ENCODE peak calls at places on chromosome 11, in ten cellular contexts. D, Z, Y, Q, E, G, X, S, C and V are unnamed samples.

GRCh38 chr11:6320411-6321207 is at the start of gene CAVIN3:
- DNase-seq in D (peak), Z (peak), Y (peak), Q (peak), E (peak), G (peak), X (peak), S (no peak), C (peak), V (peak)

GRCh38 chr11:123588117-123588815 is 66.2 kb downstream of the SCN3B start:
- DNase-seq in D (no peak), Z (peak), Y (no peak), Q (no peak), E (no peak), G (no peak), X (no peak), S (no peak), C (no peak), V (no peak)

GRCh38 chr11:46456676-46457432 is 65.3 kb upstream of the CHRM4 start:
- DNase-seq in D (no peak), Z (no peak), Y (no peak), Q (no peak), E (no peak), G (no peak), X (no peak), S (no peak), C (no peak), V (no peak)

GRCh38 chr11:46345131-46345597 is 2.1 kb upstream of the DGKZ start:
- DNase-seq in D (peak), Z (peak), Y (no peak), Q (no peak), E (no peak), G (peak), X (no peak), S (no peak), C (no peak), V (no peak)

GRCh38 chr11:72239296-72239848 is 4.6 kb downstream of the PHOX2A start:
- DNase-seq in D (no peak), Z (peak), Y (peak), Q (peak), E (no peak), G (no peak), X (peak), S (no peak), C (no peak), V (no peak)

GRCh38 chr11:26778000-26778757 is 56.3 kb upstream of the SLC5A12 start:
- DNase-seq in D (no peak), Z (no peak), Y (no peak), Q (no peak), E (no peak), G (no peak), X (no peak), S (no peak), C (no peak), V (no peak)

GRCh38 chr11:108496643-108497256 is 1.4 kb downstream of the POGLUT3 start:
- DNase-seq in D (no peak), Z (no peak), Y (no peak), Q (no peak), E (no peak), G (peak), X (no peak), S (no peak), C (no peak), V (no peak)

GRCh38 chr11:13208921-13209320 is 68.7 kb upstream of the BMAL1 start:
- DNase-seq in D (no peak), Z (no peak), Y (no peak), Q (no peak), E (no peak), G (no peak), X (no peak), S (no peak), C (no peak), V (no peak)

GRCh38 chr11:77036398-77036797 is 2.2 kb downstream of the B3GNT6 start:
- DNase-seq in D (no peak), Z (no peak), Y (no peak), Q (no peak), E (no peak), G (no peak), X (no peak), S (no peak), C (no peak), V (no peak)

GRCh38 chr11:15073361-15074205 is at the start of gene CALCB:
- DNase-seq in D (no peak), Z (no peak), Y (no peak), Q (no peak), E (no peak), G (no peak), X (no peak), S (no peak), C (no peak), V (no peak)

GRCh38 chr11:121291319-121291718 is 1.3 kb upstream of the SC5D start:
- DNase-seq in D (no peak), Z (no peak), Y (no peak), Q (no peak), E (no peak), G (no peak), X (no peak), S (no peak), C (no peak), V (no peak)

GRCh38 chr11:35247863-35248262 is 108.9 kb downstream of the CD44 start:
- DNase-seq in D (no peak), Z (no peak), Y (no peak), Q (no peak), E (no peak), G (no peak), X (no peak), S (no peak), C (no peak), V (no peak)

GRCh38 chr11:71221851-71222250 is 30.5 kb downstream of the SHANK2 start:
- DNase-seq in D (no peak), Z (no peak), Y (peak), Q (peak), E (no peak), G (no peak), X (no peak), S (no peak), C (no peak), V (no peak)

GRCh38 chr11:96155627-96156378 is 187.2 kb downstream of the MAML2 start:
- DNase-seq in D (peak), Z (peak), Y (peak), Q (peak), E (peak), G (peak), X (peak), S (no peak), C (peak), V (peak)

GRCh38 chr11:5171856-5172255 is 17.3 kb upstream of the OR52A1 start:
- DNase-seq in D (no peak), Z (no peak), Y (no peak), Q (no peak), E (no peak), G (peak), X (no peak), S (no peak), C (no peak), V (no peak)

GRCh38 chr11:108218455-108218854 is 4.0 kb downstream of the NPAT start:
- DNase-seq in D (no peak), Z (no peak), Y (no peak), Q (no peak), E (no peak), G (peak), X (no peak), S (no peak), C (no peak), V (no peak)

GRCh38 chr11:60872952-60873524 is 5.7 kb downstream of the ZP1 start:
- DNase-seq in D (no peak), Z (peak), Y (no peak), Q (peak), E (no peak), G (peak), X (no peak), S (no peak), C (no peak), V (no peak)

GRCh38 chr11:45371251-45371749 is 85.2 kb upstream of the SYT13 start:
- DNase-seq in D (peak), Z (peak), Y (no peak), Q (no peak), E (no peak), G (peak), X (no peak), S (peak), C (no peak), V (peak)

DNA sequence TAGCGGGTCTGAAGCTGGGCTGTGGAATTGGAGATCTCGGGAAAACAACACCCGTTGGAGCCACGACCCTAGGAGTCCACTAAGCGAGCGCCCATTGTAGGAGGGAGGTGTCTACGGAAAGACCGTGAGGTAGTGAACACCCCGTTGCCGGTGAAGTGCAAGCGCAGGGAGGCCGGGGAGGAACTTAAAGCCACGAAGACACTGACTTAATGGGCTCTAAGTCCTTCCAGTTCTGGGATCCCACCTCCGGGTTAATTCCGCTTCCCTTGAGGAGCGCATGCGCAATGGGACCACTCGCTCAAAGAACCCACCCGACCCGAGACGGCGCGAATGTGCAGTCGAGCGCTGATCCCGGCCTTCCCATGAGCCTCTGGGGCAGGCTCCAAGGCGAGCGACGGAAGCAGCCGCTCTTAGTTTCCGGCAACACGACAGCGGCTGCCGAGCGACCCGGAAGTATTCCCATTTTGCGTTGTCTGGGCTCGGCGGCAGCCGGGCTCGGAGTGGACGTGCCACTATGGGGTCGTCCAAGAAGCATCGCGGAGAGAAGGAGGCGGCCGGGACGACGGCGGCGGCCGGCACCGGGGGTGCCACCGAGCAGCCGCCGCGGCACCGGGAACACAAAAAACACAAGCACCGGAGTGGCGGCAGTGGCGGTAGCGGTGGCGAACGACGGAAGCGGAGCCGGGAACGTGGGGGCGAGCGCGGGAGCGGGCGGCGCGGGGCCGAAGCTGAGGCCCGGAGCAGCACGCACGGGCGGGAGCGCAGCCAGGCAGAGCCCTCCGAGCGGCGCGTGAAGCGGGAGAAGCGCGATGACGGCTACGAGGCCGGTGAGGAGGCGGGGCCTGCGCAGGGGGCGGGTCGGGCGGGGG is at the start of gene SART1:
- DNase-seq in D (peak), Z (peak), Y (peak), Q (peak), E (peak), G (peak), X (peak), S (peak), C (peak), V (peak)
- TF ChIP-seq POLR2A in D (peak), Z (peak), Y (no peak), Q (peak), E (peak), G (peak), X (peak), S (peak), C (no peak), V (peak)

GRCh38 chr11:117070016-117070415 is 28.2 kb downstream of the SIK3 start:
- DNase-seq in D (no peak), Z (no peak), Y (no peak), Q (no peak), E (no peak), G (no peak), X (no peak), S (no peak), C (no peak), V (no peak)
- TF ChIP-seq POLR2AphosphoS5 in D (no peak), Z (no peak), Y (no peak), Q (no peak), E (no peak), G (no peak), X (no peak), S (no peak), C (no peak), V (no peak)

GRCh38 chr11:47512701-47513100 is 40.2 kb downstream of the CELF1 start:
- DNase-seq in D (no peak), Z (no peak), Y (no peak), Q (no peak), E (no peak), G (no peak), X (no peak), S (no peak), C (no peak), V (no peak)

GRCh38 chr11:47516155-47516554 is 36.8 kb downstream of the CELF1 start:
- DNase-seq in D (no peak), Z (no peak), Y (no peak), Q (no peak), E (no peak), G (no peak), X (no peak), S (no peak), C (no peak), V (no peak)

GRCh38 chr11:47511927-47512326 is 41.0 kb downstream of the CELF1 start:
- DNase-seq in D (no peak), Z (no peak), Y (no peak), Q (no peak), E (no peak), G (no peak), X (no peak), S (no peak), C (no peak), V (no peak)

GRCh38 chr11:47516984-47517853 is 35.7 kb downstream of the CELF1 start:
- DNase-seq in D (no peak), Z (no peak), Y (no peak), Q (no peak), E (no peak), G (no peak), X (no peak), S (no peak), C (no peak), V (no peak)

DNA sequence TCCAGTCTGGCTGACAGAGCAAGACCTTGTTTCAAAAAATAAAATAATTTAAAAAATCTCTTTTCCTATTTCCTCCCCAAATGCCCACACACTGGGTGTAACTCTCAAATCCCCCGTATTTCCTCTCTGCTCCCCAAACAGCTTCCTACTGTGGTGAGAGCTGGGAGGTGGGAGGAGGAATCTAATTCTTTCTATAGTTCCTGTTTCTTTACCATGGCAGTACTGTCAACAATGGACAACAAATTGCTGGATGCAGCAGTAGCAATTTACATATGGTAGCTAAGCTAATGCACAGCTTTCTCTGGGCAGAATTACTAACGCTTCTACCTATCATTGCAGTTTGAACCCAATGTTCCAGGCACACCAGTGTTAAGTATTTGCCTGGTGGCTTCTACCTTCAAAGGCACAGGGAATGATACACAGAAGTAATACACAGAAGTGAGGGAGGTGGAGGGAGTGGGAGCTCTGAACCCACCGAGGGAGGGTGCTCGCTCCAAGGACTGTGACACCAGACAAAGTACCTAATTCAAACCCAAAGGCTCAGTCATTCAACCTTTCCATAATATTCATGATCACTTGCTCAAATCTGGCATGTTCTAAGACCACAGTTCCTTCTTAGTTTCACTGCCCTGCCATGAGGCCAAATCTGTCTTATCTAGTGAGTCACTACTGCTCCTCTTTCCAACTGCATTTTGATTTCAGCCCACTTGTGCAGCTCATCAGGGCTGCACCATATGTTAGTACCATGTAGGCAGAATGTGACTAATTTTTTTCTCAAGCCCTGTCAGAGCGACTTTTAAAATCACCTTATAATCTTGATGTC is 37.9 kb downstream of the CELF1 start:
- DNase-seq in D (no peak), Z (no peak), Y (no peak), Q (no peak), E (no peak), G (peak), X (no peak), S (no peak), C (no peak), V (no peak)
- TF ChIP-seq POLR2A in D (no peak), Z (no peak), Y (no peak), Q (no peak), E (no peak), G (no peak), X (no peak), S (no peak), C (no peak), V (no peak)

GRCh38 chr11:65852508-65853248 is 5.3 kb downstream of the CFL1 start:
- DNase-seq in D (no peak), Z (peak), Y (peak), Q (peak), E (no peak), G (no peak), X (no peak), S (no peak), C (no peak), V (no peak)

GRCh38 chr11:65854871-65855837 is 2.8 kb downstream of the CFL1 start:
- DNase-seq in D (no peak), Z (peak), Y (peak), Q (peak), E (no peak), G (no peak), X (no peak), S (no peak), C (no peak), V (no peak)

GRCh38 chr11:65851811-65852507 is 6.0 kb downstream of the CFL1 start:
- DNase-seq in D (no peak), Z (no peak), Y (peak), Q (peak), E (no peak), G (no peak), X (no peak), S (no peak), C (no peak), V (no peak)

GRCh38 chr11:65854161-65854592 is 3.8 kb downstream of the CFL1 start:
- DNase-seq in D (no peak), Z (peak), Y (peak), Q (peak), E (no peak), G (no peak), X (no peak), S (no peak), C (no peak), V (no peak)

GRCh38 chr11:65853249-65853979 is 4.6 kb downstream of the CFL1 start:
- DNase-seq in D (no peak), Z (peak), Y (peak), Q (peak), E (no peak), G (peak), X (no peak), S (no peak), C (no peak), V (no peak)
- TF ChIP-seq POLR2AphosphoS5 in D (no peak), Z (no peak), Y (no peak), Q (no peak), E (peak), G (peak), X (no peak), S (peak), C (no peak), V (peak)

GRCh38 chr11:12089473-12089872 is 20.9 kb upstream of the MICAL2 start:
- DNase-seq in D (no peak), Z (no peak), Y (peak), Q (no peak), E (no peak), G (no peak), X (no peak), S (no peak), C (no peak), V (no peak)

GRCh38 chr11:12090761-12091261 is 19.6 kb upstream of the MICAL2 start:
- DNase-seq in D (no peak), Z (peak), Y (peak), Q (no peak), E (no peak), G (no peak), X (no peak), S (no peak), C (no peak), V (no peak)

GRCh38 chr11:12089041-12089440 is 21.3 kb upstream of the MICAL2 start:
- DNase-seq in D (no peak), Z (no peak), Y (peak), Q (no peak), E (no peak), G (no peak), X (no peak), S (no peak), C (no peak), V (no peak)

GRCh38 chr11:12088531-12088930 is 21.9 kb upstream of the MICAL2 start:
- DNase-seq in D (no peak), Z (no peak), Y (peak), Q (no peak), E (no peak), G (no peak), X (no peak), S (no peak), C (no peak), V (no peak)

GRCh38 chr11:12090061-12090572 is 20.3 kb upstream of the MICAL2 start:
- DNase-seq in D (no peak), Z (no peak), Y (peak), Q (no peak), E (no peak), G (peak), X (peak), S (no peak), C (no peak), V (no peak)
- TF ChIP-seq POLR2A in D (no peak), Z (no peak), Y (no peak), Q (no peak), E (no peak), G (no peak), X (no peak), S (no peak), C (no peak), V (no peak)

GRCh38 chr11:3177931-3178330 is 12.8 kb upstream of the OSBPL5 start:
- DNase-seq in D (no peak), Z (no peak), Y (no peak), Q (no peak), E (no peak), G (no peak), X (no peak), S (no peak), C (no peak), V (no peak)
- TF ChIP-seq POLR2AphosphoS5 in D (no peak), Z (no peak), Y (no peak), Q (no peak), E (no peak), G (no peak), X (no peak), S (no peak), C (no peak), V (no peak)